ENCODE peak calls at places on chromosomes 2 and 18, in seven cellular contexts. B is A172; M is CD8-positive, alpha-beta memory T cell; W is NCI-H460; E is ovary; F is lower lobe of right lung; V is non-pigmented ciliary epithelial cell. A is an unnamed sample.

GRCh38 chr2:170816499-170817246 is at the start of gene GAD1:
- DNase-seq in F (peak), V (no peak), B (peak), M (no peak), W (peak), E (peak), A (no peak)

GRCh38 chr18:33761363-33761762 is 183.3 kb downstream of the ASXL3 start:
- DNase-seq in M (no peak), B (peak), E (no peak), V (no peak), F (no peak), W (peak), A (no peak)

GRCh38 chr18:59918320-59918755 is 18.5 kb downstream of the PMAIP1 start:
- DNase-seq in E (no peak), W (no peak), M (no peak), F (peak), V (no peak), B (peak), A (no peak)

GRCh38 chr18:48629730-48630324 is 91.0 kb downstream of the CTIF start:
- DNase-seq in W (peak), B (peak), E (no peak), V (peak), F (no peak), M (no peak), A (peak)

GRCh38 chr2:45013229-45014015 is 4.2 kb upstream of the SIX2 start:
- DNase-seq in W (no peak), M (no peak), V (no peak), F (no peak), E (no peak), B (no peak), A (no peak)

GRCh38 chr2:44550571-44550970 is 188.8 kb downstream of the CAMKMT start:
- DNase-seq in E (no peak), F (no peak), M (no peak), V (no peak), B (no peak), W (no peak), A (no peak)

GRCh38 chr18:26422472-26423162 is 125.7 kb downstream of the KCTD1 start:
- DNase-seq in F (no peak), M (no peak), B (no peak), W (no peak), V (no peak), E (no peak), A (no peak)

GRCh38 chr2:85648619-85649018 is 19.4 kb downstream of the SFTPB start:
- DNase-seq in M (no peak), F (no peak), W (peak), B (peak), E (no peak), V (peak), A (no peak)

GRCh38 chr2:231223001-231223375 is 24.6 kb downstream of the ARMC9 start:
- DNase-seq in W (no peak), B (no peak), F (no peak), E (no peak), V (no peak), M (no peak), A (no peak)

GRCh38 chr18:77132369-77133050 is at the start of gene MBP:
- DNase-seq in W (peak), V (no peak), E (peak), F (peak), M (peak), B (no peak), A (no peak)

GRCh38 chr2:240446618-240447175 is 11.2 kb downstream of the GPC1 start:
- DNase-seq in F (no peak), W (no peak), V (no peak), B (no peak), E (no peak), M (no peak), A (no peak)

A was measured in smooth muscle cell of the brain vasculature.